ENCODE peak calls at places on chromosomes 4 and X, in five cellular contexts. A is stomach, C is testis, L is H1, U is GM12878. X is an unnamed sample.

GRCh38 chrX:130280901-130281300 is 12.2 kb upstream of the ZNF280C start:
- DNase-seq in A (no peak), C (no peak), L (no peak), U (no peak), X (no peak)

GRCh38 chr4:176927664-176928063 is 134.9 kb upstream of the VEGFC start:
- DNase-seq in A (no peak), C (no peak), L (no peak), U (no peak), X (no peak)

GRCh38 chr4:1047976-1048780 is 36.8 kb downstream of the FGFRL1 start:
- DNase-seq in A (no peak), C (no peak), L (peak; percentile 46), U (no peak), X (no peak)

GRCh38 chr4:86032476-86033022 is 327.3 kb downstream of the MAPK10 start:
- DNase-seq in A (no peak), C (no peak), L (no peak), U (no peak), X (no peak)

GRCh38 chr4:175827510-175827909 is 15.4 kb upstream of the GPM6A start:
- DNase-seq in A (no peak), C (no peak), L (no peak), U (no peak), X (no peak)

GRCh38 chr4:151219938-151220337 is 57.0 kb upstream of the PRSS48 start:
- DNase-seq in A (no peak), C (no peak), L (no peak), U (no peak), X (no peak)

GRCh38 chrX:24956828-24957227 is 58.9 kb downstream of the ARX start:
- DNase-seq in A (no peak), C (no peak), L (no peak), U (no peak), X (no peak)

GRCh38 chr4:53654300-53654758 is 63.0 kb upstream of the LNX1 start:
- DNase-seq in A (peak; percentile 54), C (no peak), L (no peak), U (peak; percentile 58), X (no peak)

GRCh38 chr4:89800012-89800516 is 36.9 kb downstream of the SNCA start:
- DNase-seq in A (no peak), C (no peak), L (no peak), U (no peak), X (no peak)

GRCh38 chr4:183589710-183590109 is 69.3 kb downstream of the RWDD4 start:
- DNase-seq in A (no peak), C (no peak), L (no peak), U (no peak), X (no peak)

GRCh38 chr4:161799687-161800086 is 364.1 kb downstream of the FSTL5 start:
- DNase-seq in A (no peak), C (no peak), L (no peak), U (no peak), X (no peak)

GRCh38 chrX:109270580-109271484 is 211.1 kb downstream of the GUCY2F start:
- DNase-seq in A (peak; percentile 46), C (no peak), L (no peak), U (peak; percentile 97), X (no peak)

GRCh38 chr4:85722806-85723205 is 247.9 kb downstream of the ARHGAP24 start:
- DNase-seq in A (no peak), C (no peak), L (no peak), U (no peak), X (no peak)

GRCh38 chr4:72886602-72887001 is 182.9 kb downstream of the COX18 start:
- DNase-seq in A (no peak), C (no peak), L (no peak), U (no peak), X (peak; percentile 9)

GRCh38 chrX:154546354-154547244 is at the start of gene G6PD:
- DNase-seq in A (peak; percentile 80), C (peak; percentile 75), L (peak; percentile 86), U (no peak), X (peak; percentile 96)
- TF ChIP-seq POLR2A in A (no peak), C (no peak), L (peak; percentile 74), U (peak; percentile 74), X (peak; percentile 69)

GRCh38 chrX:108186811-108187210 is 95.2 kb downstream of the ATG4A start:
- DNase-seq in A (no peak), C (no peak), L (no peak), U (no peak), X (no peak)
- TF ChIP-seq POLR2A in A (no peak), C (no peak), L (no peak), U (no peak), X (no peak)

DNA sequence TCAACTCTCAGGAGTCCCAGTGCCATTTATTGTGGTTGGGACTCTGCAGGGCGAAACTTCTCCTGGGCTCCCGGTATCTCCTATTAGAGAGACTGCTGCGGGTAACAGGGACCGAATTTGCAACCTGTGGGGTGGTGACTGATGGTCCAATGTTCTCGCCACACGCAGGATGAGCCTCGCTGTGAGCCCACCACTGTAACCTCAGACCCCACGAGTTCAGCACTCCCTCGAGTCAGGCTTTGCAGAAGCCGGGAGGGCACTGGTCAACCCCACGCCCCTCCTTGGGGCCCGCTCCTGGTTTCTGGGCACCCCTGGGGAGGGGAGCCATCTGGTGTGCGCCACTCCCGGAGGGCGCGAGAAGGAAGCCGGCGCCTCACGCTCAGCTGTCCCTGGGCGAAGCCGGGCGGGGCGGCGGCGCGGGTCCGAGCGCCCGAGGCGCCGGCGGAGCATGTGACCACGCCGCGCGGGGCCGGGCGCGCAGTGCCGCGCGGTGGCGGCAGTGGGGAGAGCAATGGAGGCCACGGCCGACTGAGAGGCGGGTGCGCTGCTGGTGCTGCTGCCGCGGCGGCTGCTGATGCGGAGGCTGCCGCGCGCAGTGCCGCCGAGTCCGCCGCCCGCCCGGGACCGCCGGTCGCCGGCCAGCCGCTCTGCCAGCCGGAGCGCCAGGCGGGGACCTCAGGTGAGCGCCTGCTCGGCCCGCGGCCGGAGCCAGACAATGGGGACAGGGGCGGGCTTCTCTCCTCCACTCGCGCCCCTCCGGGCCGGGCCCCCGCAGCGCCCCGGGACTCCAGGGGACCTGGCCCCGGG is 100.1 kb downstream of the CEP135 start:
- DNase-seq in A (peak; percentile 40), C (peak; percentile 66), L (peak; percentile 81), U (peak; percentile 2), X (peak; percentile 60)
- TF ChIP-seq POLR2A in A (no peak), C (no peak), L (no peak), U (peak; percentile 57), X (no peak)

GRCh38 chrX:81121513-81122363 is 80.0 kb downstream of the HMGN5 start:
- DNase-seq in A (peak; percentile 91), C (peak; percentile 95), L (peak; percentile 89), U (peak; percentile 76), X (peak; percentile 86)
- TF ChIP-seq POLR2A in A (no peak), C (no peak), L (peak; percentile 52), U (no peak), X (peak; percentile 69)

DNA sequence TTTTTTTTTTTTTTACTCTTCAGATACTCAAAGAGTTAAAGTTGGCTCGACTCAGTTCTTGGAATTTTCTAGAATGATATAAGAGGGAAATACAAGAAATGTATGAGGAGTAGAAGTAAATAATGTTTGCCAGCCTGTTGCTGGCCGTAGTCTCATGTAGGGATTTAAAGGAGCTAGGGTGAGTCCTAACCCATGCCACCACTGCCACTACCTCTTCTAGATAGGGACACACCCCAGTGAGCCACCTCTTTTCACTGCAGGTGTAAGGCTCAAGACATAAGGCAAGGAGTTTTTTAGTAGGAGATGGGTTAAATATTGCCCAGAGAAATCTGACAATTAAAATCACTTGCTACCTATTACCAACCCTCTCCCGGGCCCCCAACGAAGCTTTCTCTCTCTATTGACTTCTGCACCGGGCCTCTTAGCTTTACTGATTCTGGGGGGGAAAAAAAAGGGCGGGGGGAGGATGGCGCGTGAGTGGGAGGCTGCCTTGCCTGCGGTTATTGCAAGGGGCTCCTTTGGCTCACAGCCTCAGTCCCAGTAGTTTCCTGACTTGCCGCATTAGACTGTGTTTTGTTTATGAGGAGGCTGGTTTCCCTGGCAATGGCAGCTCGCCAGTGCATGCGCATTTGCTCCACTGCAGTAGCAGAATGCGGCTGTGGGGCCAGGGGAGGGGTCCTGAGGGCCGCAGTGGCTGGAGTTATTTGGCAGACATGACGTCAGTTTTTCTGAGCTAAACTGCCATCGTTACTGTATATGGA is 3.0 kb downstream of the LINC00632 start:
- DNase-seq in A (peak; percentile 38), C (peak; percentile 43), L (peak; percentile 44), U (no peak), X (no peak)
- TF ChIP-seq POLR2A in A (no peak), C (no peak), L (peak; percentile 40), U (no peak), X (no peak)

X was measured in K562.